ENCODE peak calls at places on chromosome 18, in seven cellular contexts. J, F, B, I, D, V and Z are unnamed samples.

GRCh38 chr18:74326238-74326637 is 10.6 kb downstream of the C18orf63 start:
- DNase-seq in J (no peak), F (peak), B (peak), I (no peak), D (no peak), V (no peak), Z (no peak)

GRCh38 chr18:51029378-51029693 is 677 bp upstream of the SMAD4 start:
- DNase-seq in J (peak), F (peak), B (no peak), I (no peak), D (no peak), V (no peak), Z (no peak)

GRCh38 chr18:23943903-23944624 is 70.5 kb upstream of the TTC39C start:
- DNase-seq in J (peak), F (peak), B (peak), I (no peak), D (no peak), V (no peak), Z (peak)

GRCh38 chr18:45845410-45845809 is 19.9 kb downstream of the SIGLEC15 start:
- DNase-seq in J (no peak), F (no peak), B (no peak), I (no peak), D (no peak), V (peak), Z (no peak)

GRCh38 chr18:56890632-56891031 is 239.5 kb downstream of the WDR7 start:
- DNase-seq in J (peak), F (peak), B (peak), I (no peak), D (no peak), V (peak), Z (peak)

GRCh38 chr18:45066210-45066609 is 385.5 kb downstream of the SETBP1 start:
- DNase-seq in J (no peak), F (no peak), B (no peak), I (no peak), D (no peak), V (no peak), Z (no peak)

GRCh38 chr18:50194623-50195532 is at the start of gene MYO5B:
- DNase-seq in J (no peak), F (no peak), B (no peak), I (peak), D (peak), V (no peak), Z (peak)

GRCh38 chr18:36811430-36811829 is 17.4 kb downstream of the TPGS2 start:
- DNase-seq in J (no peak), F (peak), B (peak), I (no peak), D (no peak), V (no peak), Z (peak)

GRCh38 chr18:37516361-37516853 is 49.2 kb downstream of the CELF4 start:
- DNase-seq in J (no peak), F (no peak), B (no peak), I (no peak), D (no peak), V (no peak), Z (no peak)

GRCh38 chr18:32851936-32852335 is 79.1 kb upstream of the KLHL14 start:
- DNase-seq in J (no peak), F (no peak), B (no peak), I (no peak), D (no peak), V (no peak), Z (no peak)

GRCh38 chr18:42114310-42114943 is 159.4 kb downstream of the PIK3C3 start:
- DNase-seq in J (peak), F (peak), B (peak), I (peak), D (peak), V (peak), Z (peak)

GRCh38 chr18:2970762-2971659 is 41.9 kb downstream of the LPIN2 start:
- DNase-seq in J (no peak), F (peak), B (no peak), I (no peak), D (peak), V (no peak), Z (no peak)